ENCODE peak calls at places on chromosomes 7 and 10, in four cellular contexts. U, W, S and Z are unnamed samples.

GRCh38 chr7:22876986-22877729 is 54.5 kb upstream of the TOMM7 start:
- DNase-seq in W (no peak), S (no peak), U (no peak), Z (no peak)

GRCh38 chr7:42262907-42263466 is 26.0 kb upstream of the GLI3 start:
- DNase-seq in U (peak), W (peak), S (no peak), Z (no peak)

GRCh38 chr7:38760226-38760625 is 129.1 kb upstream of the AMPH start:
- DNase-seq in S (no peak), U (no peak), W (no peak), Z (no peak)

GRCh38 chr7:55572378-55573233 is at the start of gene VOPP1:
- DNase-seq in U (peak), S (peak), W (peak), Z (peak)

GRCh38 chr10:3684891-3685290 is 100.1 kb downstream of the KLF6 start:
- DNase-seq in U (no peak), S (no peak), W (no peak), Z (no peak)

GRCh38 chr7:82221152-82221674 is 222.4 kb downstream of the CACNA2D1 start:
- DNase-seq in S (no peak), U (no peak), W (peak), Z (no peak)

GRCh38 chr10:69065406-69066361 is 22.2 kb upstream of the SRGN start:
- DNase-seq in U (no peak), S (peak), W (peak), Z (no peak)

GRCh38 chr7:135100856-135101255 is 47.0 kb upstream of the TMEM140 start:
- DNase-seq in W (no peak), S (no peak), U (no peak), Z (no peak)

GRCh38 chr7:131861620-131862346 is 305.4 kb upstream of the PODXL start:
- DNase-seq in U (no peak), W (peak), S (no peak), Z (no peak)

GRCh38 chr10:24952701-24953349 is 419 bp upstream of the PRTFDC1 start:
- DNase-seq in W (peak), S (peak), U (peak), Z (peak)

GRCh38 chr7:2273866-2274265 is 31.8 kb downstream of the NUDT1 start:
- DNase-seq in U (peak), W (no peak), S (no peak), Z (no peak)

GRCh38 chr7:155590215-155591023 is 44.1 kb upstream of the CNPY1 start:
- DNase-seq in S (no peak), U (peak), W (peak), Z (no peak)

GRCh38 chr7:139613971-139614411 is 90.5 kb downstream of the CLEC2L start:
- DNase-seq in S (no peak), U (no peak), W (no peak), Z (no peak)

GRCh38 chr10:90939125-90939524 is 18.2 kb upstream of the ANKRD1 start:
- DNase-seq in U (no peak), S (no peak), W (no peak), Z (no peak)

GRCh38 chr7:86904949-86905834 is 154.3 kb downstream of the ELAPOR2 start:
- DNase-seq in U (no peak), S (no peak), W (peak), Z (no peak)

GRCh38 chr7:90900640-90901353 is 304.7 kb downstream of the CDK14 start:
- DNase-seq in W (peak), S (no peak), U (no peak), Z (no peak)

GRCh38 chr7:32093415-32094408 is 23.5 kb upstream of the PDE1C start:
- DNase-seq in W (peak), U (peak), S (no peak), Z (no peak)

GRCh38 chr10:31147220-31147608 is 115.5 kb upstream of the ZNF438 start:
- DNase-seq in U (no peak), W (peak), S (no peak), Z (no peak)

GRCh38 chr7:140745654-140746053 is 49.1 kb downstream of the NDUFB2 start:
- DNase-seq in U (no peak), S (no peak), W (no peak), Z (no peak)